ENCODE peak calls at places on chromosomes 16 and 17, in five cellular contexts. W is A549, X is BJ, R is dorsolateral prefrontal cortex, E is astrocyte of the cerebellum. P is an unnamed sample.

GRCh38 chr16:73878616-73879015 is 418.0 kb upstream of the PSMD7 start:
- DNase-seq in W (peak), X (peak), R (no peak), E (peak), P (peak)

GRCh38 chr17:1779571-1780074 is 17.8 kb downstream of the SERPINF1 start:
- DNase-seq in W (no peak), X (peak), R (no peak), E (peak), P (peak)

GRCh38 chr16:56989988-56990387 is 631 bp downstream of the NLRC5 start:
- DNase-seq in W (no peak), X (no peak), R (no peak), E (no peak), P (no peak)

GRCh38 chr17:44901323-44901965 is 2.2 kb upstream of the EFTUD2 start:
- DNase-seq in W (peak), X (no peak), R (no peak), E (no peak), P (peak)

GRCh38 chr17:20289984-20290383 is 177.4 kb downstream of the LGALS9B start:
- DNase-seq in W (no peak), X (no peak), R (no peak), E (no peak), P (no peak)

GRCh38 chr17:1590031-1590746 is 27.6 kb upstream of the PITPNA start:
- DNase-seq in W (peak), X (peak), R (no peak), E (peak), P (peak)

GRCh38 chr17:50772251-50772650 is 4.9 kb upstream of the ANKRD40CL start:
- DNase-seq in W (no peak), X (no peak), R (no peak), E (no peak), P (no peak)

GRCh38 chr16:23082161-23082788 is 67.0 kb downstream of the USP31 start:
- DNase-seq in W (peak), X (no peak), R (no peak), E (no peak), P (no peak)

GRCh38 chr17:42247734-42248133 is 28.5 kb downstream of the STAT5B start:
- DNase-seq in W (peak), X (no peak), R (no peak), E (no peak), P (peak)

GRCh38 chr17:77735341-77736206 is 222.9 kb upstream of the TNRC6C start:
- DNase-seq in W (no peak), X (no peak), R (peak), E (no peak), P (no peak)

GRCh38 chr17:73156166-73156840 is 8.5 kb upstream of the SSTR2 start:
- DNase-seq in W (peak), X (no peak), R (peak), E (no peak), P (peak)

GRCh38 chr17:80036715-80037477 is 454 bp downstream of the CCDC40 start:
- DNase-seq in W (peak), X (no peak), R (peak), E (no peak), P (no peak)

GRCh38 chr16:87426423-87427215 is 34.5 kb downstream of the MAP1LC3B start:
- DNase-seq in W (no peak), X (no peak), R (peak), E (no peak), P (no peak)

GRCh38 chr16:85261205-85261604 is 148.9 kb upstream of the CIBAR2 start:
- DNase-seq in W (no peak), X (no peak), R (no peak), E (no peak), P (no peak)

GRCh38 chr17:19238167-19238505 is 970 bp downstream of the EPN2 start:
- DNase-seq in W (peak), X (no peak), R (no peak), E (no peak), P (no peak)

GRCh38 chr17:66737524-66737923 is 97.4 kb upstream of the CACNG5 start:
- DNase-seq in W (no peak), X (peak), R (no peak), E (peak), P (peak)

GRCh38 chr16:60755907-60756306 is 1280.3 kb downstream of the CDH8 start:
- DNase-seq in W (peak), X (no peak), R (no peak), E (peak), P (no peak)

GRCh38 chr16:85136705-85137322 is 24.5 kb upstream of the CIBAR2 start:
- DNase-seq in W (peak), X (no peak), R (no peak), E (no peak), P (peak)

GRCh38 chr16:80637621-80638020 is 96.8 kb downstream of the DYNLRB2 start:
- DNase-seq in W (no peak), X (no peak), R (no peak), E (no peak), P (no peak)

GRCh38 chr17:34852141-34852540 is 109.1 kb downstream of the CCT6B start:
- DNase-seq in W (no peak), X (no peak), R (no peak), E (no peak), P (no peak)

GRCh38 chr16:68605746-68606145 is 39.4 kb upstream of the CDH3 start:
- DNase-seq in W (no peak), X (no peak), R (no peak), E (no peak), P (peak)

GRCh38 chr16:84618428-84619102 is 687 bp upstream of the COTL1 start:
- DNase-seq in W (peak), X (peak), R (no peak), E (peak), P (peak)

GRCh38 chr17:80501739-80502577 is 25.6 kb upstream of the NPTX1 start:
- DNase-seq in W (peak), X (no peak), R (no peak), E (no peak), P (no peak)

GRCh38 chr17:56678249-56679144 is 85.0 kb downstream of the NOG start:
- DNase-seq in W (no peak), X (no peak), R (no peak), E (no peak), P (peak)

GRCh38 chr17:27994586-27994985 is 47.9 kb upstream of the NLK start:
- DNase-seq in W (no peak), X (no peak), R (no peak), E (no peak), P (no peak)

GRCh38 chr17:12509836-12510235 is 155.9 kb upstream of the MYOCD start:
- DNase-seq in W (no peak), X (no peak), R (no peak), E (no peak), P (no peak)

GRCh38 chr16:503150-504071 is 24.1 kb upstream of the CAPN15 start:
- DNase-seq in W (no peak), X (no peak), R (no peak), E (no peak), P (no peak)

GRCh38 chr17:63477471-63478440 is 895 bp downstream of the ACE start:
- DNase-seq in W (no peak), X (no peak), R (no peak), E (no peak), P (peak)

GRCh38 chr17:63834431-63835166 is 7.1 kb upstream of the FTSJ3 start:
- DNase-seq in W (peak), X (peak), R (peak), E (no peak), P (peak)

GRCh38 chr16:14401839-14402115 is 228.3 kb downstream of the PARN start:
- DNase-seq in W (peak), X (no peak), R (no peak), E (peak), P (no peak)

GRCh38 chr16:63135069-63135468 is 1098.8 kb upstream of the CDH8 start:
- DNase-seq in W (no peak), X (no peak), R (no peak), E (no peak), P (no peak)

GRCh38 chr17:76562734-76563148 is 22.9 kb downstream of the PRCD start:
- DNase-seq in W (no peak), X (peak), R (no peak), E (peak), P (peak)

GRCh38 chr17:75755205-75755901 is 9.6 kb downstream of the GALK1 start:
- DNase-seq in W (peak), X (no peak), R (no peak), E (no peak), P (no peak)

GRCh38 chr17:41777579-41778188 is 8.8 kb downstream of the JUP start:
- DNase-seq in W (peak), X (peak), R (peak), E (peak), P (peak)

DNA sequence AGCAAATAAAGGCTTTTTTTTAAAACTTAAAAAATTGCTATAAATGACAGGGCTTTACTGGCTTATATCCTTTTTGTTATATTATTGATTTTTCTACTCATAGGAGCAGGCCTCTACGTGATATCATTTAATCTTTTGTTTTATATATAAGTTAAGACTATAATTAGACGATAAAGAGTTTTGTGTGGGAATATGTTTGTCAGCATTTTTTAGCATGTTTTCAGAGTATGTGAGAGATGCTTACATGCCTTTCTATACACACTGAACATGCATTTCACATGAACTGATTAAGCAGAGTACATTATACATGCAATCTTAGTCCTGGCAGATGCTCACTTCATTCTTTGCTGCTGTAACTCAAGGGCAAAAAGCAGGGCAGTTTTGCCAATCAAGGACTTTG is 7.7 kb upstream of the KRT222 start:
- DNase-seq in W (no peak), X (no peak), R (no peak), E (no peak), P (no peak)
- H3K4me3 ChIP-seq in W (no peak), X (no peak), R (no peak), E (no peak), P (no peak)

DNA sequence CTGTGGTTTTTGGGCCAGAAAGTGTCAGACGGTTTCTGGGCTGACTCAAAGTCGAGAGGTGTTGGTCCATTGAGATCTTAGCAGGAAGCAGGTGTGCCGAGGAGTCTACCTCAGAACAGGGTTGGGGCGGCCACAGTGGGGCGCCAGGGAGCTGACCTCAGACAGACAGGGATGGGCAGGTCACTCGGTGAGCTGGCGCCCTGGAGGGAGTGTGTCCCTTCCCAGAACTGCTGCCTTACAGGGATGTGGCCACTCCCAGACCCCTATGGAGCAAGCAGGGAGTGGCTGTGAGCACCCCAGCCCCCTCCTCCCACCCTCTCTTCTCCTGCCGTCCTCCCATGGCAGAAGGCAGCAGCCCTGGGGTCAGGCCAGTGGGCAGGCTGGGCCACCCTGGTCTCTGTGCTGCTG is 14.0 kb upstream of the DPEP1 start:
- DNase-seq in W (peak), X (no peak), R (no peak), E (no peak), P (no peak)
- TF ChIP-seq CTCF in W (peak), X (peak), R (no peak), E (peak), P (peak)

GRCh38 chr17:38743556-38744171 is 4.5 kb downstream of the PCGF2 start:
- DNase-seq in W (no peak), X (no peak), R (no peak), E (no peak), P (no peak)

GRCh38 chr17:38740806-38741205 is 7.3 kb downstream of the PCGF2 start:
- DNase-seq in W (no peak), X (no peak), R (no peak), E (no peak), P (no peak)

GRCh38 chr17:38741443-38741842 is 6.7 kb downstream of the PCGF2 start:
- DNase-seq in W (no peak), X (no peak), R (no peak), E (no peak), P (no peak)

GRCh38 chr17:38741853-38742421 is 6.2 kb downstream of the PCGF2 start:
- DNase-seq in W (no peak), X (no peak), R (no peak), E (peak), P (no peak)

DNA sequence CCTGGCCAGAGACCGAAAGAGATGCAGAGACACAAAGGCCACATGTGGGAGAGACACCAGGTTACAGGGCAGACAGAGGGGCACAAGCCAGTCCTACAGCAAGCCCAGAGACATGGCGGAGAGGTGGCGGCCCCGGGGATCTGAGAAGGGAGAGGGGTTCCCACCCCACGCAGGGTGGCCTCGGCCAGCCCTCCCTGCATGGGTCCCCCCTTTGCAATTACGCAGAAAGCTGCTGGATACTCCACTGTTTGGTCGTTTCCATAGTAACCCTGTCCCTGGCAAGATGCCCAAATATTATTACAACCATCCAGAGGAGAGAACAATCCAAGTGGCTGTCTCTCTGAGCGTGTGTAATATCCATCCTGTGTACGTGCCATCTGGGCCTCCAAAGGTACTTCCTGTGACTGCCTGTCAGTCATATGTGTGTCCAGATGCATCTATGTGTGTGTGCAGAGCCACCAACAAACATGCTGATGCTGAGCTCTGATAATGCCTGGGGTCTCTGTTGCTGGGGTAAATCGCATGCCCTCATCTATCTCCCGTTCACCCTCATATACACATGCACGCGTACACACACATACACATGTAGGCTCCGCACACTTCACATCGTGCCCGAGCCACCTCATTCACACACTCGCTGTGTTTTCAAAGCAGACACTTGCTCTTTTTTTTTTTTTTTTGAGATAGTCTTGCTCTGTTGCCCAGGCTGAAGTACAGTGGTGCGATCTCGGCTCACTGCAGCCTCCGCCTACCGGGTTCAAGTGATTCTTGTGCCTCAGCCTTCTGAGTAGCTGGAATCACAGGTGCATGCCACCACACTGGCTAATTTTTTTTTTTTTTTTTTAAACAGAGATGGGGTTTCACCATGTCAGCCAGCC is 5.5 kb downstream of the PCGF2 start:
- DNase-seq in W (peak), X (peak), R (no peak), E (peak), P (peak)
- H3K4me3 ChIP-seq in W (no peak), X (no peak), R (no peak), E (no peak), P (no peak)

DNA sequence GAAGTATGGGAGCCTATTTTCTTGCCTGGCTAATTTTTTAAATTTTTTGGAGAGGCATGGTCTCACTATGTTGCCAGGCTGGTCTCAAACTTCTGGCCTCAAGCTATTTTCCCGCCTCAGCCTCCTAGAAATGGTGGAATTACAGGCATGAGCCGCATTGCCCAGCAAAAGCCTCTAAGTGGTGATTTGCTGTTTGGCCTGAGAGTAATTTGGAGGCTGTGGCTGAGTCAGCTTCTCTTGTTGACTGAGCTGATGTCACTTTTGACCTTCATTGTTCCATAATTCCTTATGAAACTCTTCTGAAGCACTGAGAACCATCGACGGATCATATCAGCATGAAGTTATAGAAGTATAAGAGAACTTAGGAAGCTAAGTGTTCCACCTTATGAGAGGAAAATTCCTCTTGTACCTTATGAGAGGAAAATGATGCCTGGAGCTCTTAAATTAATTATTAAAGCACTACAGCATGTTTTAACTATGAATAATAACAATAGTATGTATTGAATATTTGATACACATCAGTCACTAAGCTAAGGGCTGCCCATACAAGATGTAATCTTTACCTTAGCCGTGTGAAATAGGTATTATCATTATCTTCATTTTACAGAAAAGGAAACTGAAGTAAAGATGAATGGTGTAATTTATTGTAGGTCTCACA is 220.8 kb upstream of the MON1B start:
- DNase-seq in W (peak), X (no peak), R (no peak), E (no peak), P (no peak)
- TF ChIP-seq CTCF in W (no peak), X (no peak), R (no peak), E (no peak), P (no peak)

GRCh38 chr17:2797632-2798031 is 1.4 kb downstream of the RAP1GAP2 start:
- DNase-seq in W (no peak), X (no peak), R (no peak), E (no peak), P (no peak)

GRCh38 chr17:2799653-2800052 is 3.4 kb downstream of the RAP1GAP2 start:
- DNase-seq in W (no peak), X (no peak), R (no peak), E (no peak), P (no peak)

GRCh38 chr17:2798679-2799078 is 2.4 kb downstream of the RAP1GAP2 start:
- DNase-seq in W (no peak), X (no peak), R (no peak), E (no peak), P (no peak)

GRCh38 chr17:2797226-2797625 is 988 bp downstream of the RAP1GAP2 start:
- DNase-seq in W (no peak), X (no peak), R (no peak), E (no peak), P (no peak)

GRCh38 chr17:2798188-2798587 is 1.9 kb downstream of the RAP1GAP2 start:
- DNase-seq in W (no peak), X (no peak), R (no peak), E (no peak), P (no peak)
- H3K4me3 ChIP-seq in W (no peak), X (no peak), R (no peak), E (no peak), P (no peak)

DNA sequence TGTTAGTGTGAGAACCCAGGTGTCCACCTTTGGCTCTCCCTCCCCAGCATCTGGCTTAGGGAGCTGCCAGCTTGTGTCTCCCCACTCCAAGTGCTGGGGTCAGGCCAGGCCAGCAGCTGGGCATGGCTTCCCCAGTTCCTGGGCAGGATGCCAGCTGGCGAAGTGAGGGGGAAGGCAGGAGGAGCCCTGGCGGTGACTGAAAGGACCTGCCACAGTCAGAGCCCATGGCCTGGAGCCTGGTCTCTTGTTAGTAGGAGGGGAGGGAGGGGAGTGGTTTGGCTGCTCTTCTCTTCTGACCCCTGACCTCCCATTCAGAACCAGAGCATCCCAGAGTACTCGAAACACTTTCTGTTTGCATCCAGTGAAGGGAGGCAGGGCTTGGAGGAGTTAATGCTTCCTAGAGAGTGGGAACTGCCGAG is 586 bp downstream of the CHD3 start:
- DNase-seq in W (peak), X (peak), R (peak), E (peak), P (peak)
- TF ChIP-seq CTCF in W (no peak), X (peak), R (peak), E (peak), P (peak)

P was measured in foreskin fibroblast.